ENCODE peak calls at places on chromosomes 5 and 9, in four cellular contexts. G, J, R and N are unnamed samples.

GRCh38 chr9:75001719-75002421 is 26.2 kb downstream of the CARNMT1 start:
- DNase-seq in J (no peak), G (peak; percentile 74), R (peak; percentile 99), N (peak; percentile 78)

GRCh38 chr5:155746340-155747038 is 580.5 kb upstream of the SGCD start:
- DNase-seq in G (no peak), J (no peak), R (no peak), N (no peak)

GRCh38 chr9:70121818-70122436 is 78.3 kb downstream of the MAMDC2 start:
- DNase-seq in J (no peak), R (no peak), G (no peak), N (no peak)

GRCh38 chr5:62633243-62633642 is 54.6 kb downstream of the LRRC70 start:
- DNase-seq in J (no peak), R (no peak), G (no peak), N (no peak)

GRCh38 chr5:115661156-115661555 is 35.3 kb upstream of the TMED7 start:
- DNase-seq in J (no peak), R (no peak), G (no peak), N (no peak)

GRCh38 chr9:132562313-132562588 is 20.2 kb upstream of the BARHL1 start:
- DNase-seq in R (no peak), J (no peak), G (no peak), N (no peak)

GRCh38 chr5:34709861-34710673 is 53.9 kb downstream of the RAI14 start:
- DNase-seq in J (no peak), R (peak; percentile 64), G (no peak), N (no peak)

GRCh38 chr9:102479191-102479590 is 515.9 kb upstream of the CYLC2 start:
- DNase-seq in R (no peak), G (no peak), J (no peak), N (no peak)

GRCh38 chr5:113520429-113520828 is 6.9 kb downstream of the YTHDC2 start:
- DNase-seq in R (peak; percentile 58), G (no peak), J (no peak), N (no peak)

GRCh38 chr9:121323449-121324151 is 46.5 kb downstream of the STOM start:
- DNase-seq in R (no peak), G (no peak), J (no peak), N (no peak)

GRCh38 chr9:75185585-75186170 is 97.4 kb downstream of the OSTF1 start:
- DNase-seq in R (peak; percentile 16), J (no peak), G (peak; percentile 38), N (peak; percentile 35)

GRCh38 chr9:4517274-4517673 is 27.0 kb downstream of the SLC1A1 start:
- DNase-seq in R (no peak), J (no peak), G (no peak), N (no peak)

GRCh38 chr9:113488490-113488889 is 25.0 kb downstream of the RGS3 start:
- DNase-seq in R (no peak), J (no peak), G (no peak), N (no peak)

GRCh38 chr5:33631786-33632185 is 191.0 kb downstream of the TARS1 start:
- DNase-seq in G (no peak), J (no peak), R (no peak), N (no peak)

GRCh38 chr5:65489119-65489518 is 7.4 kb upstream of the ADAMTS6 start:
- DNase-seq in G (no peak), J (no peak), R (no peak), N (no peak)

GRCh38 chr5:172133359-172134029 is 54.5 kb downstream of the STK10 start:
- DNase-seq in J (no peak), R (no peak), G (no peak), N (no peak)

GRCh38 chr9:107749787-107750444 is 260.3 kb upstream of the KLF4 start:
- DNase-seq in J (no peak), G (peak; percentile 85), R (peak; percentile 5), N (no peak)

GRCh38 chr5:170451764-170452365 is 52.0 kb upstream of the KCNIP1 start:
- DNase-seq in G (no peak), R (no peak), J (no peak), N (no peak)

GRCh38 chr9:98974554-98974953 is 30.8 kb downstream of the COL15A1 start:
- DNase-seq in R (no peak), J (no peak), G (no peak), N (no peak)

GRCh38 chr9:86684148-86684547 is 263.2 kb downstream of the GAS1 start:
- DNase-seq in R (no peak), J (no peak), G (no peak), N (no peak)

GRCh38 chr5:115815693-115816225 is 700 bp downstream of the CDO1 start:
- DNase-seq in J (no peak), R (no peak), G (no peak), N (no peak)

GRCh38 chr9:127720031-127720864 is 4.4 kb downstream of the TTC16 start:
- DNase-seq in R (no peak), J (no peak), G (no peak), N (no peak)

GRCh38 chr5:136901-137300 is 44.9 kb downstream of the PLEKHG4B start:
- DNase-seq in R (no peak), J (no peak), G (no peak), N (no peak)

GRCh38 chr9:135040892-135041291 is 46.6 kb upstream of the OLFM1 start:
- DNase-seq in J (no peak), R (no peak), G (no peak), N (no peak)

GRCh38 chr5:8726383-8727036 is 819.4 kb downstream of the SEMA5A start:
- DNase-seq in J (no peak), R (no peak), G (no peak), N (no peak)

GRCh38 chr5:151051066-151051930 is 29.5 kb downstream of the TNIP1 start:
- DNase-seq in J (peak; percentile 63), R (peak; percentile 68), G (peak; percentile 56), N (peak; percentile 71)

GRCh38 chr5:125476888-125477585 is 730.6 kb upstream of the ZNF608 start:
- DNase-seq in J (no peak), G (no peak), R (no peak), N (no peak)

GRCh38 chr9:14131353-14132088 is 182.4 kb downstream of the NFIB start:
- DNase-seq in J (no peak), R (no peak), G (no peak), N (no peak)

GRCh38 chr5:79225026-79225425 is 10.9 kb upstream of the JMY start:
- DNase-seq in R (no peak), J (no peak), G (no peak), N (no peak)

GRCh38 chr9:19116391-19116790 is 10.9 kb downstream of the PLIN2 start:
- DNase-seq in G (no peak), J (no peak), R (no peak), N (no peak)

GRCh38 chr9:19114680-19115270 is 12.1 kb upstream of the HAUS6 start:
- DNase-seq in R (no peak), J (no peak), G (no peak), N (no peak)

GRCh38 chr9:19119801-19120440 is 7.4 kb downstream of the PLIN2 start:
- DNase-seq in G (no peak), R (no peak), J (no peak), N (no peak)

GRCh38 chr9:19119241-19119640 is 8.1 kb downstream of the PLIN2 start:
- DNase-seq in R (no peak), G (no peak), J (no peak), N (no peak)

GRCh38 chr9:19117039-19117716 is 10.1 kb downstream of the PLIN2 start:
- DNase-seq in J (no peak), G (no peak), R (no peak), N (no peak)
- H3K36me3 ChIP-seq in J (peaks cover 27% of the 10 kb centered on the region), G (peaks cover 2% of the 10 kb centered on the region), R (peaks cover 27% of the 10 kb centered on the region), N (peaks cover 80% of the 10 kb centered on the region)

DNA sequence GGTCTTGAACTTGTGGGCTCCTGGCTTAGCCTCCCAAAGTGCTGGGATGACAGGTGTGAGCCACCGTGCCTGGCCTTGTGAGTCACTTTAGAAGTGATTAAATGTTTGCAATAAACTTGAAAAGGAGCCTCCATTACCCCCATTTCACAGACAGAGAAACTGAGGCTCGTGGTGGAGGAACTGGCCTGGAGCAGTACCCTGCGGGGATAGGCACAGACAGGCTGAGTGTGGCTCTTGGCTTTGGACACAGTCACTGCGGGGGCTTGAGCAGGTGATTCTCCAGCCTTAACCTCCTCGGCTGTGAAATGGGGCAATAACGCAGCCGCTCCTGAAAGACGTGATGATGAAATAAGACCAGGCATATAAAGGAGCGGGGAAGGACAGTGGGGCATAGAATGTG is 40.9 kb upstream of the IER5L start:
- DNase-seq in J (no peak), R (no peak), G (no peak), N (no peak)
- H3K9ac ChIP-seq in J (no peak overlapping the region), R (no peak overlapping the region), G (no peak overlapping the region), N (no peak overlapping the region)

GRCh38 chr5:145587308-145588071 is 247.7 kb downstream of the PRELID2 start:
- DNase-seq in J (no peak), R (peak; percentile 3), G (peak; percentile 94), N (no peak)
- TF ChIP-seq ZNF274 in J (no peak), R (no peak), G (no peak), N (no peak)

GRCh38 chr5:82365744-82366228 is 87.6 kb upstream of the RPS23 start:
- DNase-seq in R (peak; percentile 87), J (no peak), G (peak; percentile 89), N (no peak)

GRCh38 chr5:82365026-82365425 is 86.9 kb upstream of the RPS23 start:
- DNase-seq in G (no peak), J (no peak), R (no peak), N (no peak)

GRCh38 chr5:82360043-82360442 is 81.9 kb upstream of the RPS23 start:
- DNase-seq in R (no peak), G (no peak), J (no peak), N (no peak)

GRCh38 chr5:82364497-82364896 is 86.3 kb upstream of the RPS23 start:
- DNase-seq in R (no peak), J (no peak), G (no peak), N (peak; percentile 30)

DNA sequence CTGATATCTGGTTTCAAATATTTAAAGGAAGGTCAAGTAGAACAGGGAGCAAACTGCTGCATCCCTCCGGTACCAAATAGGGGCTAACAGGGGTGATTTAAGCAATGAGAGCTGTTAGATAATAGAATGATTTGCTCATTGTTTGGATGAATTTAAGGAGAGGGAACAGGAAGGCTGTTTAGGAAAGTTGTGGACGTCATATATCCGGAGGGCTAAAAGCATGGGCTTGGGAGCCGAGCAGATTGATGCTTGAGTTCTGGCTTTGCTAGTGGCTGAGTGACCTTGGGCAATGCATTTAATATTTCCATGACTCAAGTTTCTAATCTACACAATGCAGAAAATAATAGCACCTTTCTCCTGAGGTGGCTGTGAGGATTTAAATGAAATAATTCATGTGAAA is 85.4 kb upstream of the RPS23 start:
- DNase-seq in R (no peak), J (no peak), G (no peak), N (no peak)
- H3K36me3 ChIP-seq in R (no peaks in the 10 kb centered on the region), J (no peaks in the 10 kb centered on the region), G (no peaks in the 10 kb centered on the region), N (no peaks in the 10 kb centered on the region)

GRCh38 chr5:58855851-58856739 is 273.2 kb downstream of the RAB3C start:
- DNase-seq in G (no peak), J (no peak), R (no peak), N (no peak)

DNA sequence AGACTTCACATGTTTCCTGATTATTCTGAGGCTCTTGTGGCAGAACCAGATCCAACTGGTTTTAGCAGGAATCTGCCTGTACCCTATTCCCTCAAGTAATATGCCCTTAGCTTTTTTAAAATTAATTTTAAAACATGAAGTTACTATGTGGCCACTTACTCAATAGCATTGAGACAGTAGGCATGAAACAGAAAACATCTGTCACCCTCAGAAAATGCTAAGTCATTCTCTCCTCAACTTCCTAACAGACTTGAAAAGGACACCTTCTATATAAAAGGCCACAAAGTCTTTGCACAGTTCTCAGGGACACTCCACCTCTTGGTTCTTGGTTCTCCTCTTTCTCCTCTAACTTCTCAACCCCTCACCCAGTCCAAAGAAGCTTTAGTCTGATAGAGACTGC is 277.8 kb downstream of the RAB3C start:
- DNase-seq in G (no peak), R (no peak), J (no peak), N (no peak)
- H3K9ac ChIP-seq in G (no peak overlapping the region), R (no peak overlapping the region), J (no peak overlapping the region), N (no peak overlapping the region)